ENCODE peak calls at places on chromosomes 13 and 19, in four cellular contexts. C is GM03348; X is heart left ventricle; V is stimulated activated CD8-positive, alpha-beta memory T cell treated with anti-CD3 and anti-CD28 coated beads, Interleukin-7, amount 100 ng/mL, for 24 hours. M is an unnamed sample.

GRCh38 chr19:58128041-58128685 is 22.4 kb downstream of the ZNF329 start:
- DNase-seq in X (no peak), C (no peak), V (no peak), M (no peak)

GRCh38 chr19:13637664-13638063 is 126.7 kb upstream of the MRI1 start:
- DNase-seq in X (no peak), C (no peak), V (no peak), M (peak)

GRCh38 chr19:12425501-12426274 is 15.1 kb downstream of the ZNF443 start:
- DNase-seq in C (no peak), V (no peak), X (no peak), M (no peak)

GRCh38 chr19:24054044-24054935 is 32.7 kb upstream of the ZNF254 start:
- DNase-seq in V (no peak), X (no peak), C (peak), M (peak)

GRCh38 chr13:42525035-42525504 is 48.9 kb upstream of the TNFSF11 start:
- DNase-seq in V (no peak), X (no peak), C (no peak), M (no peak)

GRCh38 chr13:38564751-38565150 is 122.1 kb upstream of the FREM2 start:
- DNase-seq in X (no peak), V (no peak), C (no peak), M (no peak)

GRCh38 chr13:32537580-32538233 is 888 bp downstream of the N4BP2L2 start:
- DNase-seq in X (peak), V (peak), C (peak), M (no peak)

GRCh38 chr13:109938255-109938936 is 152.0 kb upstream of the IRS2 start:
- DNase-seq in X (no peak), V (no peak), C (peak), M (peak)

GRCh38 chr19:5880604-5881078 is 10.3 kb upstream of the FUT5 start:
- DNase-seq in V (no peak), C (peak), X (peak), M (no peak)

GRCh38 chr19:19211499-19212432 is at the start of gene NCAN:
- DNase-seq in V (no peak), C (no peak), X (no peak), M (no peak)

GRCh38 chr19:47280183-47280797 is 5.6 kb downstream of the INAFM1 start:
- DNase-seq in X (no peak), V (peak), C (peak), M (no peak)

GRCh38 chr13:29480893-29481525 is 114.5 kb downstream of the SLC7A1 start:
- DNase-seq in V (no peak), C (no peak), X (no peak), M (no peak)

GRCh38 chr13:111905609-111905945 is 161.4 kb upstream of the SOX1 start:
- DNase-seq in V (no peak), C (no peak), X (no peak), M (no peak)

GRCh38 chr13:38872693-38873092 is 117.9 kb downstream of the STOML3 start:
- DNase-seq in X (no peak), V (no peak), C (peak), M (no peak)

GRCh38 chr13:109123971-109124370 is 494.6 kb downstream of the MYO16 start:
- DNase-seq in X (no peak), C (no peak), V (no peak), M (no peak)

GRCh38 chr19:5450482-5450881 is 4.7 kb upstream of the ZNRF4 start:
- DNase-seq in C (no peak), V (no peak), X (no peak), M (no peak)

GRCh38 chr13:102128216-102128800 is 273.5 kb downstream of the FGF14 start:
- DNase-seq in C (peak), X (no peak), V (no peak), M (no peak)

GRCh38 chr19:42201489-42202289 is 15.8 kb downstream of the DEDD2 start:
- DNase-seq in V (no peak), X (no peak), C (no peak), M (no peak)

GRCh38 chr13:77740931-77741586 is 43.6 kb downstream of the SLAIN1 start:
- DNase-seq in C (no peak), X (no peak), V (no peak), M (no peak)

GRCh38 chr19:54684537-54684936 is 21.8 kb downstream of the LILRB4 start:
- DNase-seq in V (no peak), C (no peak), X (no peak), M (no peak)

GRCh38 chr19:3507371-3508120 is 1.4 kb downstream of the FZR1 start:
- DNase-seq in X (no peak), V (no peak), C (peak), M (no peak)

GRCh38 chr19:33639034-33639681 is 17.4 kb downstream of the CHST8 start:
- DNase-seq in V (no peak), X (no peak), C (no peak), M (no peak)

GRCh38 chr13:41562083-41562482 is 104.7 kb downstream of the RGCC start:
- DNase-seq in X (peak), C (peak), V (no peak), M (peak)

GRCh38 chr19:42125536-42125935 is 6.7 kb downstream of the POU2F2 start:
- DNase-seq in V (no peak), X (no peak), C (no peak), M (no peak)

GRCh38 chr13:113399755-113400149 is 35.8 kb upstream of the GRTP1 start:
- DNase-seq in V (no peak), C (no peak), X (no peak), M (no peak)

GRCh38 chr19:56933014-56933705 is 92.6 kb upstream of the PEG3 start:
- DNase-seq in X (no peak), C (no peak), V (no peak), M (no peak)

GRCh38 chr13:26914624-26915023 is 154.0 kb upstream of the GPR12 start:
- DNase-seq in V (no peak), C (no peak), X (no peak), M (no peak)

GRCh38 chr13:98225036-98225940 is 48.2 kb upstream of the RNF113B start:
- DNase-seq in V (no peak), C (no peak), X (no peak), M (no peak)

GRCh38 chr19:294341-294818 is 3.2 kb upstream of the PLPP2 start:
- DNase-seq in V (no peak), X (no peak), C (peak), M (no peak)